ENCODE peak calls at places on chromosomes 3 and 15, in four cellular contexts. H, I, A and N are unnamed samples.

GRCh38 chr3:39146611-39147373 is 6.6 kb downstream of the CSRNP1 start:
- DNase-seq in A (peak; percentile 95), I (peak; percentile 77), H (peak; percentile 65), N (peak; percentile 98)

GRCh38 chr3:17258823-17259436 is 374.2 kb downstream of the PLCL2 start:
- DNase-seq in H (no peak), I (peak; percentile 13), A (peak; percentile 52), N (peak; percentile 42)

GRCh38 chr15:85580914-85581313 is 200.5 kb downstream of the AKAP13 start:
- DNase-seq in I (no peak), A (no peak), H (no peak), N (peak; percentile 12)

GRCh38 chr3:13879946-13880810 is at the start of gene WNT7A:
- DNase-seq in I (no peak), A (no peak), H (no peak), N (peak; percentile 77)

GRCh38 chr3:67686067-67686466 is 31.7 kb upstream of the SUCLG2 start:
- DNase-seq in H (no peak), I (no peak), A (no peak), N (no peak)

GRCh38 chr3:171218069-171218468 is 191.5 kb upstream of the SLC2A2 start:
- DNase-seq in H (no peak), I (no peak), A (no peak), N (no peak)

GRCh38 chr15:64501396-64501716 is 41.0 kb downstream of the ZNF609 start:
- DNase-seq in A (no peak), H (no peak), I (no peak), N (no peak)

GRCh38 chr15:26974120-26974780 is 3.3 kb downstream of the GABRG3 start:
- DNase-seq in H (no peak), I (no peak), A (peak; percentile 11), N (peak; percentile 37)

GRCh38 chr3:161104561-161105551 is at the start of gene B3GALNT1:
- DNase-seq in I (no peak), H (peak; percentile 61), A (peak; percentile 77), N (peak; percentile 39)

GRCh38 chr3:86519819-86520218 is 471.1 kb downstream of the VGLL3 start:
- DNase-seq in I (no peak), H (no peak), A (no peak), N (no peak)

GRCh38 chr3:141851411-141851810 is 25.0 kb upstream of the ATP1B3 start:
- DNase-seq in I (no peak), A (no peak), H (no peak), N (no peak)

GRCh38 chr3:186107148-186108105 is 1.5 kb downstream of the ETV5 start:
- DNase-seq in A (peak; percentile 76), H (peak; percentile 58), I (peak; percentile 34), N (peak; percentile 79)

GRCh38 chr3:4985330-4986174 is 6.3 kb downstream of the BHLHE40 start:
- DNase-seq in A (peak; percentile 64), I (peak; percentile 77), H (no peak), N (peak; percentile 95)

GRCh38 chr15:92611995-92612745 is 43.4 kb downstream of the FAM174B start:
- DNase-seq in H (no peak), A (peak; percentile 25), I (no peak), N (no peak)

GRCh38 chr15:71659730-71660067 is 150.7 kb upstream of the NR2E3 start:
- DNase-seq in A (no peak), H (no peak), I (no peak), N (peak; percentile 18)

GRCh38 chr15:85956515-85957275 is 123.0 kb upstream of the AGBL1 start:
- DNase-seq in H (no peak), A (no peak), I (no peak), N (no peak)

GRCh38 chr3:169771651-169772529 is 1.3 kb upstream of the MYNN start:
- DNase-seq in I (peak; percentile 65), H (peak; percentile 38), A (peak; percentile 87), N (peak; percentile 60)

GRCh38 chr15:86725628-86726027 is 646.0 kb downstream of the AGBL1 start:
- DNase-seq in H (no peak), A (no peak), I (no peak), N (peak; percentile 33)

GRCh38 chr15:96346409-96346808 is 15.9 kb downstream of the NR2F2 start:
- DNase-seq in I (no peak), H (no peak), A (no peak), N (peak; percentile 19)

GRCh38 chr15:81098884-81099601 is 35.0 kb upstream of the CFAP161 start:
- DNase-seq in H (peak; percentile 51), I (no peak), A (peak; percentile 37), N (no peak)

GRCh38 chr15:57427367-57427821 is 51.1 kb downstream of the CGNL1 start:
- DNase-seq in I (no peak), A (peak; percentile 74), H (no peak), N (peak; percentile 47)

GRCh38 chr3:139633511-139633910 is 44.3 kb downstream of the NMNAT3 start:
- DNase-seq in H (no peak), I (no peak), A (no peak), N (no peak)

DNA sequence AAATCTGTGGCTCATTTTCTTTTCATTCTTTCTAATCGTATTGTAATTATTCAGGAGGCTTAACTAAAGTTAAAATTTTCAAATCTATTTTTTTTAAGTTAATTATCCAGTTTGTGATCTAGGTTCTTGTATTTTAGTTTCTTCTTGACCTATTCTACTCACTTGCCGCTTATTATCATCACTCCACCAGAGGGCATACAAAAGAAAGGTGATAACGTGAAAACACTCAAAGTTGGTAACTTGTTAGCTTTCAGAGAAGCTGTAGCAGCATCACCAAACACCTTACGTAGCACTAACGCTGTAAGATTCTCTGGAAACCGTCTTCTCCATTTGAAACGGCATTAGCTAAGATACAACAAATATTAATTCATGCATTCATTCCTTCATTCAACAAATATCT is 4.8 kb downstream of the GNB4 start:
- DNase-seq in I (peak; percentile 7), H (no peak), A (peak; percentile 49), N (peak; percentile 53)
- TF ChIP-seq CTCF in I (peak; percentile 28), H (peak; percentile 48), A (peak; percentile 32), N (peak; percentile 47)

DNA sequence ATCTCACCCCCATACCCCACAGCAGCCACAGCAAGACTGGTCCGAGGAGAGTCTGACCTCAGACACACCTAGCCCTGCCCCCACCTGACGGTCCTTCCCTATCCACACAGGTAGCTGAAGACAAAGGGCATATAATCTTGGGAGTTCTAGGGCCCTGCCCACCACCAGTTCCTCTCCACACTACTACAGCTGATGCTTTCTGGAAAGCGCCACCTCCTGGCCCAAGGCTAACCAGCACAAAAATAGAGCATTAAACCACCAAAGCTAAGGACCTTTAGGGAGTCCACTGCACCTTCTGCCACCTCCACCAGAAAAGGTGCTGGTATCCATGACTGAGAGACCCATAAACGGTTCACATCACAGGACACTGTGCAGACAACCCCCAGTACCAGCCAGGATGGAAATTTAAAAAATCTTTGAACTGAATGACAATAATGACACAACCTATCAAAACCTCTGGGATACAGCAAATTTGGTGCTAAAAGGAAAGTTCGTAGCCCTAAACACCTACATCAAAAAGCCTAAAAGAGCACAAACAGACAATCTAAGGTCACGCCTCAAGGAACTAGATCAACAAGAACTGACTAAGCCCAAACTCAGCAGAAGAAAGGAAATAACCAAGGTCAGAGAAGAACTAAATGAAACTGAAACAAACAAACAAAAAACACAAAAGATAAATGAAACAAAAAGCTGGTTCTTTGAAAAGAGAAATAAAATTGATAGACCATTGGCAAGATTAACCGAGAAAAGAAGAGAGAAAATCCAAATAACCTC is 122.1 kb upstream of the TPRG1 start:
- DNase-seq in H (no peak), A (no peak), I (no peak), N (no peak)
- TF ChIP-seq CTCF in H (no peak), A (peak; percentile 19), I (no peak), N (peak; percentile 12)

GRCh38 chr3:188487652-188488051 is 333.7 kb downstream of the LPP start:
- DNase-seq in I (no peak), A (no peak), H (no peak), N (no peak)
- TF ChIP-seq CTCF in I (no peak), A (no peak), H (no peak), N (no peak)

GRCh38 chr3:12313519-12313918 is 24.6 kb downstream of the PPARG start:
- DNase-seq in I (no peak), A (no peak), H (no peak), N (no peak)
- TF ChIP-seq CTCF in I (no peak), A (peak; percentile 11), H (no peak), N (no peak)

GRCh38 chr3:132038198-132038825 is 3.5 kb upstream of the CPNE4 start:
- DNase-seq in H (no peak), A (peak; percentile 44), I (no peak), N (peak; percentile 59)
- TF ChIP-seq CTCF in H (peak; percentile 62), A (peak; percentile 76), I (peak; percentile 56), N (peak; percentile 76)

GRCh38 chr3:129607391-129608068 is 1.1 kb upstream of the PLXND1 start:
- DNase-seq in A (no peak), I (no peak), H (no peak), N (no peak)

GRCh38 chr3:129609591-129610169 is 3.2 kb upstream of the PLXND1 start:
- DNase-seq in H (no peak), A (peak; percentile 41), I (no peak), N (no peak)

GRCh38 chr3:129606522-129607390 is at the start of gene PLXND1:
- DNase-seq in H (peak; percentile 85), I (no peak), A (peak; percentile 85), N (peak; percentile 26)

GRCh38 chr3:129608936-129609590 is 2.6 kb upstream of the PLXND1 start:
- DNase-seq in I (no peak), H (no peak), A (no peak), N (no peak)

DNA sequence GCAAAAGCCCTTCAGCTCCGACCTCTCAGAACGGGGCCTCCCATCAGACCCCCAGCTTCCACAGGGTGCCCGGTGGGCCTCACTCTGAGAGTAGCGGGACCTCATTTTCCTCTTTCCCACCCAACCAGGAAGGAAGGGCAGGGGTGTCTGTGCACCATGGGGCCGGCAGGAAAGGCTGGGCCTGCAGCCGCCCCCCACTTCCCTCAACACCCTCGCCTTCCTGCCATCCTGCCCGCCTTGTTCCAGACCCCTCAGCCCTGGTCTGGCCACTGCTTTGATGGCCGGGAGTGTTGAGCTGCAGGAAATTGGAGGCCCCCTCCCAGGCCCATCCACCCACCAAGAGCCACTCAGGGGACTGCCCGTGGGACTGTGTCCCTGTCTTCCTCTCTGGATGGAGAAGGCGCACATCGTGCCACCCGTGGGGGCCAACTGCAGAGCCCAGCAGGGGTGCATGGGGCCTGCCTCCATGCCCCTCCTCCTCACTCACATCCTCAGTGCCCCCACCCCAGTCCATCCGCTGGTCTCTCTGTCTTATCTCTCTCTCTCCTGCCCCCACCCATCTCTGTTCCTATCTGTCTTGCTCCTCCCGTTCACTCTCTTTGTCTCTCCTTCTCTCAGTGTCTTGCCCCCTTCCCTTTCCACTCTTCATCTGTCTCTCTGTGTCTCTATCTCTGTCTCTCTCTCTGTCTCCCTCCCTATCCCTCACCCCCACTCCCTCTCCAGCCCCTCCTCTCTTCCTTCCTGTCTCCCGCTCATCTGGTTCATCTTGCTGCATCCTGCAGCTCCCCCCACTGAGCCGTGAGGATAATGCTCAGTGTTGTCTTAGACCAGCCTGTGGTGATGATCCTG is 1.8 kb upstream of the PLXND1 start:
- DNase-seq in I (no peak), A (peak; percentile 75), H (no peak), N (peak; percentile 34)
- TF ChIP-seq CTCF in I (no peak), A (peak; percentile 21), H (peak; percentile 28), N (no peak)

DNA sequence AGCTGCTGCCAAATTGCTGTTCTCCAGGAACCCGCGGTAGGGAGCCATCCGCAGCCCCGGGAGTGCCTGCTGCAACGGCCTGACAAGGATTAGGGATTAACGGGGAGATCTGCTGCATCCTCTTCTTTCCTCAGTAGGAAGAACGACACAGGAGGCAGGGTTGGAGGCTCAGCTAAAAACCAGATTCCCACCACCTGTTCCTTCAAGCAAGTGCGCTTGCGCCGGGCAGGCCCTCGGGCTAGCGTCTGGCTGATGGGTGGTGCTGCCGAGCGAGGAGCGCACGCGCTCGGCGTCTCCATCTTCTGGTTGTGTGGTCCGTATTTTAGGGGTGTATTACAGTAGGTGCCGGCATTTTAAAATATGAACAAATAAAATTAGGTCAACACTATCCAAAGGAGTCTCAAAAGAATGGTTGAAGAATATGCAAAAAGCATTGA is 25.4 kb upstream of the SLC25A26 start:
- DNase-seq in I (peak; percentile 62), H (peak; percentile 57), A (peak; percentile 48), N (peak; percentile 35)
- TF ChIP-seq CTCF in I (peak; percentile 46), H (peak; percentile 26), A (peak; percentile 22), N (no peak)